ENCODE peak calls at places on chromosomes 4 and X, in seven cellular contexts. H, A, S, J, D, I and O are unnamed samples.

GRCh38 chr4:75513529-75514130 is 573 bp downstream of the RCHY1 start:
- DNase-seq in I (no peak), S (no peak), A (no peak), D (no peak), J (no peak), H (peak), O (no peak)

GRCh38 chr4:71472946-71473345 is 134.1 kb downstream of the SLC4A4 start:
- DNase-seq in J (peak), A (no peak), I (no peak), H (peak), S (no peak), D (no peak), O (peak)

GRCh38 chr4:76531597-76531996 is 96.6 kb downstream of the SHROOM3 start:
- DNase-seq in J (no peak), D (no peak), H (no peak), I (no peak), S (no peak), A (no peak), O (no peak)

GRCh38 chr4:176499518-176499917 is 179.8 kb downstream of the SPCS3 start:
- DNase-seq in A (no peak), I (no peak), D (no peak), S (no peak), H (peak), J (peak), O (peak)

GRCh38 chr4:142112451-142112850 is 476.1 kb downstream of the IL15 start:
- DNase-seq in I (no peak), D (no peak), A (no peak), H (peak), J (no peak), S (no peak), O (no peak)

GRCh38 chrX:40581333-40581910 is 652 bp downstream of the ATP6AP2 start:
- DNase-seq in J (peak), I (no peak), S (no peak), A (no peak), H (peak), D (no peak), O (peak)

GRCh38 chr4:89899854-89900253 is 5.2 kb downstream of the MMRN1 start:
- DNase-seq in H (no peak), S (no peak), D (no peak), A (no peak), J (no peak), I (no peak), O (no peak)

GRCh38 chr4:125664091-125664767 is 349.5 kb downstream of the FAT4 start:
- DNase-seq in J (no peak), S (no peak), A (no peak), I (no peak), D (no peak), H (no peak), O (no peak)

GRCh38 chr4:15232725-15233597 is 194.9 kb upstream of the C1QTNF7 start:
- DNase-seq in I (no peak), J (peak), H (peak), S (no peak), A (no peak), D (no peak), O (no peak)

GRCh38 chr4:42313872-42314271 is 83.4 kb upstream of the SHISA3 start:
- DNase-seq in I (no peak), J (no peak), S (no peak), A (no peak), D (no peak), H (no peak), O (no peak)

GRCh38 chr4:82801910-82802521 is 3.4 kb upstream of the SCD5 start:
- DNase-seq in S (no peak), I (no peak), J (peak), H (peak), D (no peak), A (no peak), O (no peak)

GRCh38 chr4:55604996-55605395 is 13.0 kb upstream of the PDCL2 start:
- DNase-seq in A (no peak), H (no peak), S (no peak), J (no peak), I (no peak), D (no peak), O (no peak)

GRCh38 chr4:11710484-11710883 is 281.8 kb upstream of the HS3ST1 start:
- DNase-seq in H (peak), D (no peak), S (no peak), J (no peak), I (no peak), A (no peak), O (no peak)

GRCh38 chrX:73992019-73992418 is 312.0 kb upstream of the ZCCHC13 start:
- DNase-seq in J (no peak), H (no peak), A (no peak), D (no peak), S (no peak), I (no peak), O (no peak)

GRCh38 chrX:63656871-63657580 is 128.0 kb downstream of the ARHGEF9 start:
- DNase-seq in J (peak), I (no peak), S (no peak), H (peak), A (no peak), D (no peak), O (no peak)

GRCh38 chrX:63657821-63658220 is 127.2 kb downstream of the ARHGEF9 start:
- DNase-seq in I (no peak), H (peak), A (no peak), J (peak), D (peak), S (no peak), O (peak)

DNA sequence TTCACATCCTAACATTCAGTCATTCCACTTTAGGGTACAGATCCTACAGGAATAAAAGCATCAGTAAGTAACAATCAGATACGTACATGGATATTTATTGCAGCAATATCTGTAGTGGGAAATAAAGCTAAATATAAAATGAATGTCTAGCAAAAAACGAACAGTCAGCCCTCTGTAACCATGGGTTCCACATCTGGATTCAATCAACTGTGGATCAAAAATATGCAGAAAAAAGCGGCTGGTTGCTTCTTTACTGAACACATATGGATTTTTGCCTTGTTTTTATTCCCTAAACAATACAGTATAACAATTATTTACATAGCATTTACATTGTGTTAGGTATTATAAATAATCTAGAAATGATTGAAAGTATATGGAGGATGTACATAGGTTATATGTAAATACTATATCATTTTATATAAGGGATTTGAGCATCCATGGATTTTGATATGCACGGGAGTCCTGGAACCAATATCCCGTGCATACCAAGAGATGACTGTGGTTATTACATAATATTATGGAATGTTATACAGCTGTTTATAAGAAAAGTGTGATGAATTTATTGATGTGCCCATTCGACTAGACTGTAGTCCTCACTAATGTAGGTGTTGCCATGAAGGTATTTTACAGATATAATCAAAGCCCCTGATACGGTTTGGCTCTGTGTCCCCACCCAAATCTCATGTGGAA is 132.8 kb downstream of the ARHGEF9 start:
- DNase-seq in A (no peak), D (no peak), S (no peak), I (no peak), J (no peak), H (peak), O (no peak)
- H3K27ac ChIP-seq in A (no peak), D (no peak), S (no peak), I (no peak), J (no peak), H (no peak), O (no peak)

GRCh38 chr4:1487761-1488160 is 81.5 kb upstream of the NKX1-1 start:
- DNase-seq in I (no peak), D (no peak), J (no peak), S (no peak), A (no peak), H (no peak), O (no peak)
- H3K27ac ChIP-seq in I (no peak), D (no peak), J (no peak), S (no peak), A (no peak), H (no peak), O (no peak)

DNA sequence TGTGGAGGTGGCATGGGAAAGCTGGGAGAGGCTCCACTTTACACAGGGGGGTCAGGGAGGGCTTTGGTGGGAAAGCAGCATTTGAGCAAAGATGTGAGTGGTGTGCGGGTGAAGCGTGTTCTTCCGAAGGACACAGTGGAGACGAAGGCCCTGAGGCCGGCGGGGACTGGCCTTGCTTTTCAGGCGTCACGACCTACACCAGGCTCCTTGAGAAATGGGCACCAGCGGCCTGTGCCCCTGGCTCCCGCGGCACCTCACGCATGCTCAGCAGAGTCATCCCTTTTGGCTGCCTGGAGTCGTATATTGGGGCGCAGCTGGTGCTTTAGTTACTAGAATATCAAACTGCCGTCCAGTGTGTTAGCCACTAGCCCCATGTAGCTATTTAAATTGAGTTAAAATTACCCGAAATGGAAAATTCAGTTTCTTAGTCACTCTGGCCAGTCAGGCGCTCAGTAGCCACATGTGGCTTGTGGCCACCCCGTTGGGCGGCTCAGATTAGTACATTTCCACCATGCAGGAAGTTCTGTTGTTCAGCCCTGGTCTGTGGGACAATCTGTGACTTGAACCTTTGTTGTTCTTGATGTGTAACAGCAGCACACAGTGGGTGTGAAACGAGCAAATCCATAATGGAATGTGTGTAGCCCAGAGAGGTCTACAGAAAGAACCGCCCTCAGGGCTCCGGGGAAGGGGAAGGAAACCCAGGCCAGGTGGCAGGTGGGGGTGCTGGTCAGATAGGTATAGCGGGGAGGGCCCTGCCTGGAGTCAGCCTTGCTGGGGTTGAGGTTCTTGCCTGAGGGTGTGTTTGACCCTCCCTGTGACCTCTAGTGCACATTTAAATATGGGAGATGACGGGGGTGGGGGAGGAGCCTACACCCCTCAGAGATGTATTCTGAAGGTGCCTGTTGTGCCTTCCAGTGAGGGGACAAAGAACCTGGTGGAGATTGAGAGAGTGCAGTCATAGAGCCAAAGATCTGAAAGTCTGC is 30.4 kb downstream of the TBC1D14 start:
- DNase-seq in A (no peak), S (no peak), I (no peak), D (no peak), H (no peak), J (no peak), O (no peak)
- H3K27ac ChIP-seq in A (peak), S (no peak), I (no peak), D (peak), H (no peak), J (no peak), O (no peak)

DNA sequence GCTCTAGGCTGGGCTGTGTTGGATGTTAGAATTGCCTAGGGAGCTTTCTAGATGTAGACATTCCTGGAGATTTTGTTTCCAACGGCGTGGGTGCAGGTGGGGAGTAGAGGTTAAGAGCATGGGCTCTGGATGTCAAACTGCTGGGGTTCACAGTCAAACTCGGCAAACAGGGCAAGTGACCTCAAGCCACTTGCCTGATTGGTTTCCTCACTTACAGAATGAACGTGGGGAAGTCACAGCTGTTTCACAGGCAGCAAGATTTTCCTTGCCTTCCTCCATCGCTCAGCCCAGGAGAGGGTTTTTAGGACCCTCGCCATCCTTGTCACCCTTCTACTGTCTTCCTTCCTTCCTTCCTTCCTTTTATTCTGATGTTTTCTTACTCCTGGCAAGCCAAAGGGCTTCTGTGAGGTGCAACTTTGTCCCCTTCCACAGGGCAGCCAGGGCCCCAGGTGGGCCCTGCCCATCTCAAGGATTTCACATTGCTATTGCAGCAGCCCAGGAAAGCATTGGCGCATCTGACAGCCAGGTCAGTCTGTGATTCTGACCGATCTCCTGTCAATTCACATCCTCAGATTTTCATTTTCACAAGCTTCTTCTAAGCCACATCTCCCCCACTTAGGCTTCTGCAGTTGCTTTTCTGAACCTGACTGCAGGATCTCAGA is 7.0 kb downstream of the RTL5 start:
- DNase-seq in H (no peak), I (no peak), S (no peak), D (no peak), J (no peak), A (peak), O (no peak)
- H3K27ac ChIP-seq in H (no peak), I (no peak), S (no peak), D (peak), J (no peak), A (peak), O (no peak)

GRCh38 chr4:26992657-26993361 is 132.2 kb downstream of the STIM2 start:
- DNase-seq in J (peak), A (no peak), S (no peak), I (no peak), D (no peak), H (peak), O (no peak)
- H3K27ac ChIP-seq in J (no peak), A (peak), S (no peak), I (no peak), D (no peak), H (no peak), O (no peak)

GRCh38 chr4:39975488-39976089 is 2.1 kb downstream of the PDS5A start:
- DNase-seq in J (peak), A (no peak), H (peak), D (no peak), S (no peak), I (no peak), O (no peak)
- H3K27ac ChIP-seq in J (peak), A (peak), H (no peak), D (peak), S (no peak), I (no peak), O (no peak)

DNA sequence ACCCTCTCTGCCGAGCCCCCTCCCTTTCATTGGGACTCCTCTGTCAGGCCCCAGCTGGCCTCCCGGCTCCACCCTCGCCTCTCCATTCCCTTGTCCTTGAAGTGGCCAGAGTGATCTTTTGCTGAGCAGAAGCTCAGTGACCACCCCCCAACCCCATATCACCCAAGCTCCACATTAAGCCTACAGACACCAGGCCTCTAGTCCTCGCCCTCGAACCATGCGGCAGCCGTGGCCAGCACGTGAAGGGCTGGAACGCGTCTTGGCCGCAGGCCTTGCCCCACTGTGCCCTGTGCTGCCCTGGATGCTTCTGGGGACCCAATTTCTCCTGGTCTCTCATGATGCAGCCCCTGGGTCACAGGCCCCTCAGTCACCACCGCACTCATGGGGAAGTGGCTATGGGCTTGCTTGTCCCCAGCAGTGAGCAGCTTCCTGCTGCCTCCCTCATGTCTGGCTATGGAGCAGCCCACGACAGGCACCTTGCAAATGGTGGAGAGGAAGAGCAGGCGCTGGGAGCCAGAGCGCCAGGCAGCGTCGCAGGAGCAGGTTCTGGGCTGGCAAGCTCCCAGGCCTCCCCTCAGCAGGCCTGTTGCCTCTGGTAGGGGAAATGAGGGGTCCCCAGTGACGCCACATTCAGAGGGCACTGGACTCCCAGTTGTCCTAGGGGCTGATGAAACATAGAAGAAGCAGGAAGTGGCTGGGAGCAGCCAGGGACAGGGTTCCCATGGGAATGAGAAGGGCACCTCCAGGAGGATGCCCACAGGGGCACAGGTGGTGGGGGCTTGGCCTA is 757 bp upstream of the SRPK3 start:
- DNase-seq in S (no peak), J (no peak), D (no peak), H (no peak), A (no peak), I (no peak), O (no peak)
- H3K27ac ChIP-seq in S (no peak), J (no peak), D (peak), H (no peak), A (peak), I (no peak), O (no peak)

DNA sequence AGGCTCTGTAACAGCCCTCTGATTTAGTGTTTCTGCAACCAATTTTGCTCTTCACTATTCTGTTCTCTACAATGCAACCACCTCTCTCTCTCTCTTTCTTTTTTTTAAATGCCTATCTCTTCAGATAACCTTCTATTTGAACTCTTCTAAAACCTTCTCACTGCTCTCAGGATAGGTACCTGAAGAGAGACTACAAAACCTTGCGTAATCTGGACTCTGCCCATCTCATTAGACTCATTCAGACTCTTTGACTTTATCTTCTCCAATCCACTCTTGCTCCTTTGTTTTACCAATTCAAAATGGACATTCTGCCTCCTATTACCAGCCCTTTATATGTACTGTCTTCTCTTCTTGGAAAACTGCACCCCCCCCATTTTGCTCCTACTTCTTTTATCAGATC is 291.6 kb downstream of the CAMK2D start:
- DNase-seq in I (no peak), J (no peak), A (no peak), D (no peak), S (no peak), H (no peak), O (no peak)
- H3K27ac ChIP-seq in I (no peak), J (peak), A (peak), D (peak), S (no peak), H (no peak), O (no peak)